ENCODE peak calls at places on chromosomes 16 and 17, in ten cellular contexts. One of them, this sample, is unnamed.

GRCh38 chr17:16872351-16872751 is 99.6 kb downstream of the TNFRSF13B start:
- DNase-seq in stomach: peak
- DNase-seq in neural crest cell: no peak
- DNase-seq in thyroid gland: no peak
- DNase-seq in heart left ventricle: no peak
- DNase-seq in ascending aorta: no peak
- DNase-seq in HCT116: no peak
- DNase-seq in OCI-LY7: no peak
- DNase-seq in glutamatergic neuron: no peak
- DNase-seq in heart right ventricle: no peak
- DNase-seq in this sample: no peak

GRCh38 chr16:60655514-60656153 is 1380.6 kb downstream of the CDH8 start:
- DNase-seq in stomach: no peak
- DNase-seq in HCT116: no peak
- DNase-seq in ascending aorta: no peak
- DNase-seq in heart left ventricle: no peak
- DNase-seq in OCI-LY7: no peak
- DNase-seq in heart right ventricle: no peak
- DNase-seq in neural crest cell: no peak
- DNase-seq in thyroid gland: no peak
- DNase-seq in glutamatergic neuron: no peak
- DNase-seq in this sample: no peak

GRCh38 chr17:36136031-36136430 is 32.4 kb downstream of the CCL4 start:
- DNase-seq in neural crest cell: no peak
- DNase-seq in OCI-LY7: no peak
- DNase-seq in thyroid gland: no peak
- DNase-seq in HCT116: no peak
- DNase-seq in glutamatergic neuron: no peak
- DNase-seq in heart right ventricle: no peak
- DNase-seq in ascending aorta: no peak
- DNase-seq in stomach: no peak
- DNase-seq in heart left ventricle: no peak
- DNase-seq in this sample: no peak

GRCh38 chr16:17166095-17166494 is 304.7 kb downstream of the XYLT1 start:
- DNase-seq in thyroid gland: no peak
- DNase-seq in neural crest cell: no peak
- DNase-seq in heart right ventricle: no peak
- DNase-seq in HCT116: no peak
- DNase-seq in heart left ventricle: no peak
- DNase-seq in OCI-LY7: no peak
- DNase-seq in stomach: no peak
- DNase-seq in ascending aorta: no peak
- DNase-seq in glutamatergic neuron: no peak
- DNase-seq in this sample: no peak

GRCh38 chr17:41967921-41968578 is 1.5 kb downstream of the CNP start:
- DNase-seq in ascending aorta: no peak
- DNase-seq in HCT116: no peak
- DNase-seq in neural crest cell: no peak
- DNase-seq in stomach: no peak
- DNase-seq in thyroid gland: no peak
- DNase-seq in heart right ventricle: no peak
- DNase-seq in glutamatergic neuron: no peak
- DNase-seq in heart left ventricle: no peak
- DNase-seq in OCI-LY7: no peak
- DNase-seq in this sample: no peak

GRCh38 chr17:17750881-17751280 is 69.6 kb downstream of the RAI1 start:
- DNase-seq in glutamatergic neuron: no peak
- DNase-seq in HCT116: no peak
- DNase-seq in heart left ventricle: no peak
- DNase-seq in heart right ventricle: no peak
- DNase-seq in stomach: no peak
- DNase-seq in OCI-LY7: peak
- DNase-seq in ascending aorta: no peak
- DNase-seq in thyroid gland: no peak
- DNase-seq in neural crest cell: no peak
- DNase-seq in this sample: no peak

GRCh38 chr16:14354561-14355351 is 275.3 kb downstream of the PARN start:
- DNase-seq in heart left ventricle: no peak
- DNase-seq in ascending aorta: no peak
- DNase-seq in heart right ventricle: no peak
- DNase-seq in stomach: no peak
- DNase-seq in HCT116: no peak
- DNase-seq in OCI-LY7: peak
- DNase-seq in glutamatergic neuron: no peak
- DNase-seq in thyroid gland: no peak
- DNase-seq in neural crest cell: no peak
- DNase-seq in this sample: no peak

GRCh38 chr17:77451894-77452852 is 311.4 kb downstream of the SEC14L1 start:
- DNase-seq in ascending aorta: peak
- DNase-seq in heart right ventricle: peak
- DNase-seq in neural crest cell: no peak
- DNase-seq in stomach: peak
- DNase-seq in glutamatergic neuron: peak
- DNase-seq in OCI-LY7: peak
- DNase-seq in HCT116: no peak
- DNase-seq in heart left ventricle: peak
- DNase-seq in thyroid gland: peak
- DNase-seq in this sample: peak

GRCh38 chr17:71505200-71505599 is 615.6 kb upstream of the SOX9 start:
- DNase-seq in neural crest cell: no peak
- DNase-seq in HCT116: no peak
- DNase-seq in thyroid gland: no peak
- DNase-seq in OCI-LY7: no peak
- DNase-seq in stomach: no peak
- DNase-seq in glutamatergic neuron: no peak
- DNase-seq in ascending aorta: no peak
- DNase-seq in heart left ventricle: no peak
- DNase-seq in heart right ventricle: no peak
- DNase-seq in this sample: no peak

GRCh38 chr16:78184554-78185183 is 85.2 kb downstream of the WWOX start:
- DNase-seq in neural crest cell: no peak
- DNase-seq in stomach: no peak
- DNase-seq in heart right ventricle: no peak
- DNase-seq in thyroid gland: no peak
- DNase-seq in OCI-LY7: no peak
- DNase-seq in heart left ventricle: no peak
- DNase-seq in HCT116: no peak
- DNase-seq in ascending aorta: no peak
- DNase-seq in glutamatergic neuron: no peak
- DNase-seq in this sample: no peak

GRCh38 chr17:77343031-77343866 is 202.5 kb downstream of the SEC14L1 start:
- DNase-seq in OCI-LY7: no peak
- DNase-seq in HCT116: no peak
- DNase-seq in glutamatergic neuron: no peak
- DNase-seq in thyroid gland: peak
- DNase-seq in neural crest cell: no peak
- DNase-seq in heart left ventricle: peak
- DNase-seq in stomach: peak
- DNase-seq in ascending aorta: peak
- DNase-seq in heart right ventricle: no peak
- DNase-seq in this sample: no peak

GRCh38 chr16:49165025-49165424 is 116.6 kb downstream of the CBLN1 start:
- DNase-seq in neural crest cell: no peak
- DNase-seq in heart right ventricle: no peak
- DNase-seq in heart left ventricle: no peak
- DNase-seq in HCT116: no peak
- DNase-seq in stomach: no peak
- DNase-seq in thyroid gland: no peak
- DNase-seq in glutamatergic neuron: no peak
- DNase-seq in ascending aorta: no peak
- DNase-seq in OCI-LY7: no peak
- DNase-seq in this sample: no peak

GRCh38 chr16:79007614-79008013 is 592.9 kb downstream of the MAF start:
- DNase-seq in thyroid gland: no peak
- DNase-seq in OCI-LY7: no peak
- DNase-seq in neural crest cell: no peak
- DNase-seq in glutamatergic neuron: no peak
- DNase-seq in stomach: no peak
- DNase-seq in HCT116: no peak
- DNase-seq in ascending aorta: no peak
- DNase-seq in heart right ventricle: no peak
- DNase-seq in heart left ventricle: no peak
- DNase-seq in this sample: no peak

GRCh38 chr17:41678907-41679739 is 9.6 kb upstream of the EIF1 start:
- DNase-seq in glutamatergic neuron: no peak
- DNase-seq in heart right ventricle: no peak
- DNase-seq in HCT116: no peak
- DNase-seq in OCI-LY7: peak
- DNase-seq in heart left ventricle: no peak
- DNase-seq in stomach: no peak
- DNase-seq in thyroid gland: no peak
- DNase-seq in neural crest cell: no peak
- DNase-seq in ascending aorta: no peak
- DNase-seq in this sample: no peak

GRCh38 chr17:74202879-74203432 is 522 bp upstream of the RPL38 start:
- DNase-seq in neural crest cell: no peak
- DNase-seq in HCT116: no peak
- DNase-seq in thyroid gland: no peak
- DNase-seq in glutamatergic neuron: no peak
- DNase-seq in stomach: no peak
- DNase-seq in ascending aorta: no peak
- DNase-seq in heart left ventricle: no peak
- DNase-seq in heart right ventricle: no peak
- DNase-seq in OCI-LY7: no peak
- DNase-seq in this sample: peak
- TF ChIP-seq CTCF in neural crest cell: no peak
- TF ChIP-seq CTCF in HCT116: no peak
- TF ChIP-seq CTCF in thyroid gland: no peak
- TF ChIP-seq CTCF in glutamatergic neuron: no peak
- TF ChIP-seq CTCF in stomach: no peak
- TF ChIP-seq CTCF in ascending aorta: no peak
- TF ChIP-seq CTCF in heart left ventricle: no peak
- TF ChIP-seq CTCF in heart right ventricle: no peak
- TF ChIP-seq CTCF in OCI-LY7: no peak
- TF ChIP-seq CTCF in this sample: no peak

GRCh38 chr16:69707920-69708683 is 18.3 kb downstream of the NQO1 start:
- DNase-seq in neural crest cell: no peak
- DNase-seq in glutamatergic neuron: no peak
- DNase-seq in thyroid gland: peak
- DNase-seq in stomach: no peak
- DNase-seq in HCT116: no peak
- DNase-seq in heart left ventricle: no peak
- DNase-seq in ascending aorta: no peak
- DNase-seq in heart right ventricle: no peak
- DNase-seq in OCI-LY7: no peak
- DNase-seq in this sample: no peak

GRCh38 chr16:69706975-69707340 is 19.4 kb downstream of the NQO1 start:
- DNase-seq in ascending aorta: no peak
- DNase-seq in HCT116: no peak
- DNase-seq in glutamatergic neuron: no peak
- DNase-seq in stomach: no peak
- DNase-seq in thyroid gland: peak
- DNase-seq in neural crest cell: no peak
- DNase-seq in heart right ventricle: no peak
- DNase-seq in OCI-LY7: no peak
- DNase-seq in heart left ventricle: no peak
- DNase-seq in this sample: no peak

GRCh38 chr16:69711115-69711740 is 15.1 kb downstream of the NQO1 start:
- DNase-seq in stomach: peak
- DNase-seq in HCT116: peak
- DNase-seq in neural crest cell: no peak
- DNase-seq in thyroid gland: peak
- DNase-seq in glutamatergic neuron: no peak
- DNase-seq in heart right ventricle: no peak
- DNase-seq in heart left ventricle: no peak
- DNase-seq in OCI-LY7: no peak
- DNase-seq in ascending aorta: no peak
- DNase-seq in this sample: no peak

GRCh38 chr16:69712277-69712676 is 14.1 kb downstream of the NQO1 start:
- DNase-seq in HCT116: no peak
- DNase-seq in neural crest cell: no peak
- DNase-seq in glutamatergic neuron: no peak
- DNase-seq in thyroid gland: no peak
- DNase-seq in heart left ventricle: no peak
- DNase-seq in heart right ventricle: no peak
- DNase-seq in ascending aorta: no peak
- DNase-seq in OCI-LY7: no peak
- DNase-seq in stomach: no peak
- DNase-seq in this sample: no peak

GRCh38 chr16:69709456-69710084 is 16.8 kb downstream of the NQO1 start:
- DNase-seq in stomach: no peak
- DNase-seq in heart right ventricle: no peak
- DNase-seq in OCI-LY7: peak
- DNase-seq in HCT116: peak
- DNase-seq in glutamatergic neuron: no peak
- DNase-seq in heart left ventricle: no peak
- DNase-seq in neural crest cell: no peak
- DNase-seq in thyroid gland: no peak
- DNase-seq in ascending aorta: no peak
- DNase-seq in this sample: peak
- TF ChIP-seq CTCF in stomach: peak
- TF ChIP-seq CTCF in heart right ventricle: peak
- TF ChIP-seq CTCF in OCI-LY7: peak
- TF ChIP-seq CTCF in HCT116: peak
- TF ChIP-seq CTCF in glutamatergic neuron: peak
- TF ChIP-seq CTCF in heart left ventricle: peak
- TF ChIP-seq CTCF in neural crest cell: peak
- TF ChIP-seq CTCF in thyroid gland: peak
- TF ChIP-seq CTCF in ascending aorta: peak
- TF ChIP-seq CTCF in this sample: peak

GRCh38 chr16:85027349-85027967 is at the start of gene KIAA0513:
- DNase-seq in stomach: peak
- DNase-seq in heart left ventricle: peak
- DNase-seq in ascending aorta: peak
- DNase-seq in glutamatergic neuron: peak
- DNase-seq in OCI-LY7: peak
- DNase-seq in HCT116: peak
- DNase-seq in neural crest cell: peak
- DNase-seq in heart right ventricle: peak
- DNase-seq in thyroid gland: peak
- DNase-seq in this sample: peak
- TF ChIP-seq CTCF in stomach: no peak
- TF ChIP-seq CTCF in heart left ventricle: no peak
- TF ChIP-seq CTCF in ascending aorta: no peak
- TF ChIP-seq CTCF in glutamatergic neuron: no peak
- TF ChIP-seq CTCF in OCI-LY7: peak
- TF ChIP-seq CTCF in HCT116: peak
- TF ChIP-seq CTCF in neural crest cell: peak
- TF ChIP-seq CTCF in heart right ventricle: peak
- TF ChIP-seq CTCF in thyroid gland: peak
- TF ChIP-seq CTCF in this sample: peak

DNA sequence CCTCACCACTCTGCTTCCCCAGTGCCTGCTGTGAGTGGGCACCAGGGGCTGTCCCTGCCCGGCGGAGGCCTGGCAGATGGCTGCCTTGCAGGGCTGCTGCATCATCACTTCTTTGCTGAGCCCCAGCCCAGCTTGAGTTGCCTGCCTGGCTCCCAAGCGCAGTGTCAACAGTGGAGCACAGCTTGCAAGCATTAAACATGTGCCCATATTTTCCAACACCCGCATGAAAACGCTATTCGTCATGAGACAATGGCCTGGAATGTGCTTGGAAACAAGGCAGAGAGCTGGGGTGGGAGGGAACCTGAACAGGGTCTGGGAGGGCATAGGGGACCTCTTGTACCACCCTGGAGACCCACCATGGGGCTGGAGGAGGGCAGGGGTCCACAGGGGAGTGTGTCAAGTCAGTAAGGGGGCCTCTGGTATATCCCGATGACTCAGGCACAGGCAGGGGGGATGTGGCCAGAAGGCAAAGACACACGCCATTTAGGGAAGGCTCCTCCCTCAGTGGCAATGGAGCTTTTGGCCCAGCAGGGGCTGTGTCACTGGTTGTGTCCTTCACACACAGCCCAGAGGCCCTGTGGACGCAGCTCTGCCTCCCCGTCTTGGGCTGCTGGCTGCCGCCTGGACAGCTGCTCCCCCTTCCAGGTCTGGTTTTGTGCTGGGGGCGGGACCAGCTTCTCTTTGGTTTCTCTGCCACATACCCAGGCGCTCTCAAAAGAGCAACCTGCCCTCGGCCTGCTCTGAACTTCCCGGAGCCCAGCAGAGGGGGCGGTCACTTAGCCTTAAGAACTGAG is 17.4 kb upstream of the MTSS2 start:
- DNase-seq in neural crest cell: peak
- DNase-seq in OCI-LY7: no peak
- DNase-seq in heart left ventricle: no peak
- DNase-seq in HCT116: no peak
- DNase-seq in glutamatergic neuron: peak
- DNase-seq in heart right ventricle: peak
- DNase-seq in ascending aorta: peak
- DNase-seq in stomach: no peak
- DNase-seq in thyroid gland: peak
- DNase-seq in this sample: no peak
- TF ChIP-seq CTCF in neural crest cell: peak
- TF ChIP-seq CTCF in OCI-LY7: no peak
- TF ChIP-seq CTCF in heart left ventricle: peak
- TF ChIP-seq CTCF in HCT116: peak
- TF ChIP-seq CTCF in glutamatergic neuron: no peak
- TF ChIP-seq CTCF in heart right ventricle: peak
- TF ChIP-seq CTCF in ascending aorta: peak
- TF ChIP-seq CTCF in stomach: peak
- TF ChIP-seq CTCF in thyroid gland: peak
- TF ChIP-seq CTCF in this sample: no peak